ENCODE peak calls at places on chromosome 19, in ten cellular contexts. One of them, this sample, is unnamed.

GRCh38 chr19:4744451-4745170 is 21.0 kb upstream of the DPP9 start:
- DNase-seq in AG09319: peak
- DNase-seq in brain microvascular endothelial cell: peak
- DNase-seq in WTC11: no peak
- DNase-seq in AG20443: peak
- DNase-seq in neuronal stem cell: no peak
- DNase-seq in fibroblast of the aortic adventitia: peak
- DNase-seq in stimulated activated CD4-positive, alpha-beta T cell treated with anti-CD3 and anti-CD28 coated beads, Interleukin-4, amount 100 ng/mL, for 1 hour: no peak
- DNase-seq in left lung: no peak
- DNase-seq in omental fat pad: no peak
- DNase-seq in this sample: no peak

GRCh38 chr19:43446746-43447489 is 18.5 kb downstream of the LYPD3 start:
- DNase-seq in AG20443: peak
- DNase-seq in AG09319: peak
- DNase-seq in stimulated activated CD4-positive, alpha-beta T cell treated with anti-CD3 and anti-CD28 coated beads, Interleukin-4, amount 100 ng/mL, for 1 hour: peak
- DNase-seq in fibroblast of the aortic adventitia: peak
- DNase-seq in brain microvascular endothelial cell: peak
- DNase-seq in WTC11: peak
- DNase-seq in left lung: peak
- DNase-seq in neuronal stem cell: peak
- DNase-seq in omental fat pad: peak
- DNase-seq in this sample: peak

GRCh38 chr19:54248016-54248601 is 5.5 kb upstream of the LILRA6 start:
- DNase-seq in brain microvascular endothelial cell: peak
- DNase-seq in left lung: no peak
- DNase-seq in neuronal stem cell: no peak
- DNase-seq in AG20443: no peak
- DNase-seq in WTC11: no peak
- DNase-seq in fibroblast of the aortic adventitia: no peak
- DNase-seq in stimulated activated CD4-positive, alpha-beta T cell treated with anti-CD3 and anti-CD28 coated beads, Interleukin-4, amount 100 ng/mL, for 1 hour: peak
- DNase-seq in AG09319: no peak
- DNase-seq in omental fat pad: no peak
- DNase-seq in this sample: no peak

GRCh38 chr19:23916991-23917390 is 2.3 kb downstream of the ZNF726 start:
- DNase-seq in fibroblast of the aortic adventitia: peak
- DNase-seq in AG20443: no peak
- DNase-seq in omental fat pad: no peak
- DNase-seq in brain microvascular endothelial cell: peak
- DNase-seq in left lung: no peak
- DNase-seq in stimulated activated CD4-positive, alpha-beta T cell treated with anti-CD3 and anti-CD28 coated beads, Interleukin-4, amount 100 ng/mL, for 1 hour: no peak
- DNase-seq in neuronal stem cell: no peak
- DNase-seq in AG09319: no peak
- DNase-seq in WTC11: no peak
- DNase-seq in this sample: no peak

GRCh38 chr19:7376151-7376852 is 27.6 kb downstream of the ARHGEF18 start:
- DNase-seq in stimulated activated CD4-positive, alpha-beta T cell treated with anti-CD3 and anti-CD28 coated beads, Interleukin-4, amount 100 ng/mL, for 1 hour: no peak
- DNase-seq in fibroblast of the aortic adventitia: no peak
- DNase-seq in neuronal stem cell: no peak
- DNase-seq in brain microvascular endothelial cell: no peak
- DNase-seq in AG20443: no peak
- DNase-seq in WTC11: no peak
- DNase-seq in omental fat pad: no peak
- DNase-seq in left lung: no peak
- DNase-seq in AG09319: no peak
- DNase-seq in this sample: no peak

GRCh38 chr19:30402790-30403189 is 30.6 kb downstream of the ZNF536 start:
- DNase-seq in stimulated activated CD4-positive, alpha-beta T cell treated with anti-CD3 and anti-CD28 coated beads, Interleukin-4, amount 100 ng/mL, for 1 hour: no peak
- DNase-seq in brain microvascular endothelial cell: no peak
- DNase-seq in neuronal stem cell: no peak
- DNase-seq in omental fat pad: no peak
- DNase-seq in left lung: no peak
- DNase-seq in WTC11: no peak
- DNase-seq in AG09319: no peak
- DNase-seq in AG20443: no peak
- DNase-seq in fibroblast of the aortic adventitia: no peak
- DNase-seq in this sample: no peak

GRCh38 chr19:6362351-6362801 is 1.0 kb downstream of the CLPP start:
- DNase-seq in WTC11: no peak
- DNase-seq in fibroblast of the aortic adventitia: no peak
- DNase-seq in stimulated activated CD4-positive, alpha-beta T cell treated with anti-CD3 and anti-CD28 coated beads, Interleukin-4, amount 100 ng/mL, for 1 hour: peak
- DNase-seq in AG09319: no peak
- DNase-seq in AG20443: no peak
- DNase-seq in brain microvascular endothelial cell: no peak
- DNase-seq in left lung: no peak
- DNase-seq in omental fat pad: no peak
- DNase-seq in neuronal stem cell: no peak
- DNase-seq in this sample: no peak

GRCh38 chr19:17294051-17294891 is 9.0 kb downstream of the ABHD8 start:
- DNase-seq in omental fat pad: no peak
- DNase-seq in stimulated activated CD4-positive, alpha-beta T cell treated with anti-CD3 and anti-CD28 coated beads, Interleukin-4, amount 100 ng/mL, for 1 hour: peak
- DNase-seq in WTC11: peak
- DNase-seq in neuronal stem cell: no peak
- DNase-seq in AG20443: peak
- DNase-seq in left lung: peak
- DNase-seq in brain microvascular endothelial cell: no peak
- DNase-seq in AG09319: no peak
- DNase-seq in fibroblast of the aortic adventitia: no peak
- DNase-seq in this sample: peak

GRCh38 chr19:19461671-19462622 is 53.4 kb downstream of the TSSK6 start:
- DNase-seq in AG20443: peak
- DNase-seq in omental fat pad: no peak
- DNase-seq in brain microvascular endothelial cell: no peak
- DNase-seq in WTC11: peak
- DNase-seq in stimulated activated CD4-positive, alpha-beta T cell treated with anti-CD3 and anti-CD28 coated beads, Interleukin-4, amount 100 ng/mL, for 1 hour: peak
- DNase-seq in fibroblast of the aortic adventitia: peak
- DNase-seq in left lung: peak
- DNase-seq in AG09319: no peak
- DNase-seq in neuronal stem cell: peak
- DNase-seq in this sample: peak

GRCh38 chr19:42250249-42250665 is 4.7 kb downstream of the ERF start:
- DNase-seq in omental fat pad: no peak
- DNase-seq in fibroblast of the aortic adventitia: no peak
- DNase-seq in brain microvascular endothelial cell: no peak
- DNase-seq in AG20443: no peak
- DNase-seq in stimulated activated CD4-positive, alpha-beta T cell treated with anti-CD3 and anti-CD28 coated beads, Interleukin-4, amount 100 ng/mL, for 1 hour: no peak
- DNase-seq in AG09319: no peak
- DNase-seq in WTC11: no peak
- DNase-seq in neuronal stem cell: no peak
- DNase-seq in left lung: no peak
- DNase-seq in this sample: peak

GRCh38 chr19:14450168-14450874 is 17.2 kb downstream of the PKN1 start:
- DNase-seq in left lung: peak
- DNase-seq in omental fat pad: no peak
- DNase-seq in stimulated activated CD4-positive, alpha-beta T cell treated with anti-CD3 and anti-CD28 coated beads, Interleukin-4, amount 100 ng/mL, for 1 hour: peak
- DNase-seq in WTC11: peak
- DNase-seq in fibroblast of the aortic adventitia: no peak
- DNase-seq in brain microvascular endothelial cell: peak
- DNase-seq in AG09319: no peak
- DNase-seq in AG20443: peak
- DNase-seq in neuronal stem cell: no peak
- DNase-seq in this sample: peak

GRCh38 chr19:43700368-43701015 is 15.4 kb upstream of the IRGC start:
- DNase-seq in neuronal stem cell: no peak
- DNase-seq in AG20443: peak
- DNase-seq in stimulated activated CD4-positive, alpha-beta T cell treated with anti-CD3 and anti-CD28 coated beads, Interleukin-4, amount 100 ng/mL, for 1 hour: no peak
- DNase-seq in fibroblast of the aortic adventitia: peak
- DNase-seq in left lung: no peak
- DNase-seq in AG09319: peak
- DNase-seq in WTC11: no peak
- DNase-seq in brain microvascular endothelial cell: peak
- DNase-seq in omental fat pad: peak
- DNase-seq in this sample: peak

GRCh38 chr19:32688315-32688714 is 3.3 kb upstream of the NUDT19 start:
- DNase-seq in brain microvascular endothelial cell: no peak
- DNase-seq in AG20443: no peak
- DNase-seq in left lung: no peak
- DNase-seq in AG09319: no peak
- DNase-seq in fibroblast of the aortic adventitia: peak
- DNase-seq in neuronal stem cell: no peak
- DNase-seq in stimulated activated CD4-positive, alpha-beta T cell treated with anti-CD3 and anti-CD28 coated beads, Interleukin-4, amount 100 ng/mL, for 1 hour: no peak
- DNase-seq in omental fat pad: no peak
- DNase-seq in WTC11: no peak
- DNase-seq in this sample: no peak

GRCh38 chr19:1768248-1768647 is 14.9 kb downstream of the ONECUT3 start:
- DNase-seq in brain microvascular endothelial cell: no peak
- DNase-seq in left lung: no peak
- DNase-seq in fibroblast of the aortic adventitia: no peak
- DNase-seq in omental fat pad: no peak
- DNase-seq in stimulated activated CD4-positive, alpha-beta T cell treated with anti-CD3 and anti-CD28 coated beads, Interleukin-4, amount 100 ng/mL, for 1 hour: no peak
- DNase-seq in AG09319: no peak
- DNase-seq in AG20443: peak
- DNase-seq in neuronal stem cell: no peak
- DNase-seq in WTC11: peak
- DNase-seq in this sample: no peak

GRCh38 chr19:16566161-16566560 is 6.1 kb downstream of the SLC35E1 start:
- DNase-seq in stimulated activated CD4-positive, alpha-beta T cell treated with anti-CD3 and anti-CD28 coated beads, Interleukin-4, amount 100 ng/mL, for 1 hour: peak
- DNase-seq in WTC11: no peak
- DNase-seq in AG09319: no peak
- DNase-seq in brain microvascular endothelial cell: no peak
- DNase-seq in AG20443: no peak
- DNase-seq in neuronal stem cell: no peak
- DNase-seq in fibroblast of the aortic adventitia: no peak
- DNase-seq in left lung: no peak
- DNase-seq in omental fat pad: no peak
- DNase-seq in this sample: no peak

GRCh38 chr19:29934781-29935180 is 7.3 kb upstream of the URI1 start:
- DNase-seq in omental fat pad: no peak
- DNase-seq in AG09319: no peak
- DNase-seq in stimulated activated CD4-positive, alpha-beta T cell treated with anti-CD3 and anti-CD28 coated beads, Interleukin-4, amount 100 ng/mL, for 1 hour: no peak
- DNase-seq in neuronal stem cell: no peak
- DNase-seq in brain microvascular endothelial cell: no peak
- DNase-seq in fibroblast of the aortic adventitia: no peak
- DNase-seq in left lung: no peak
- DNase-seq in WTC11: no peak
- DNase-seq in AG20443: no peak
- DNase-seq in this sample: no peak

GRCh38 chr19:29062486-29063435 is 150.2 kb downstream of the UQCRFS1 start:
- DNase-seq in stimulated activated CD4-positive, alpha-beta T cell treated with anti-CD3 and anti-CD28 coated beads, Interleukin-4, amount 100 ng/mL, for 1 hour: no peak
- DNase-seq in AG20443: no peak
- DNase-seq in WTC11: no peak
- DNase-seq in fibroblast of the aortic adventitia: no peak
- DNase-seq in AG09319: no peak
- DNase-seq in neuronal stem cell: no peak
- DNase-seq in left lung: no peak
- DNase-seq in brain microvascular endothelial cell: no peak
- DNase-seq in omental fat pad: no peak
- DNase-seq in this sample: no peak

GRCh38 chr19:38193445-38193844 is 30.6 kb downstream of the DPF1 start:
- DNase-seq in brain microvascular endothelial cell: no peak
- DNase-seq in neuronal stem cell: no peak
- DNase-seq in fibroblast of the aortic adventitia: no peak
- DNase-seq in stimulated activated CD4-positive, alpha-beta T cell treated with anti-CD3 and anti-CD28 coated beads, Interleukin-4, amount 100 ng/mL, for 1 hour: no peak
- DNase-seq in omental fat pad: no peak
- DNase-seq in AG09319: no peak
- DNase-seq in AG20443: no peak
- DNase-seq in left lung: no peak
- DNase-seq in WTC11: no peak
- DNase-seq in this sample: no peak

GRCh38 chr19:54035215-54036178 is 28.2 kb downstream of the VSTM1 start:
- DNase-seq in left lung: no peak
- DNase-seq in AG09319: peak
- DNase-seq in brain microvascular endothelial cell: peak
- DNase-seq in fibroblast of the aortic adventitia: peak
- DNase-seq in stimulated activated CD4-positive, alpha-beta T cell treated with anti-CD3 and anti-CD28 coated beads, Interleukin-4, amount 100 ng/mL, for 1 hour: no peak
- DNase-seq in omental fat pad: no peak
- DNase-seq in AG20443: peak
- DNase-seq in WTC11: no peak
- DNase-seq in neuronal stem cell: peak
- DNase-seq in this sample: no peak

GRCh38 chr19:39514840-39515550 is at the start of gene SELENOV:
- DNase-seq in WTC11: peak
- DNase-seq in omental fat pad: no peak
- DNase-seq in AG20443: peak
- DNase-seq in stimulated activated CD4-positive, alpha-beta T cell treated with anti-CD3 and anti-CD28 coated beads, Interleukin-4, amount 100 ng/mL, for 1 hour: no peak
- DNase-seq in left lung: no peak
- DNase-seq in brain microvascular endothelial cell: no peak
- DNase-seq in neuronal stem cell: no peak
- DNase-seq in AG09319: no peak
- DNase-seq in fibroblast of the aortic adventitia: no peak
- DNase-seq in this sample: no peak

GRCh38 chr19:42563352-42564210 is 31.1 kb downstream of the CEACAM8 start:
- DNase-seq in stimulated activated CD4-positive, alpha-beta T cell treated with anti-CD3 and anti-CD28 coated beads, Interleukin-4, amount 100 ng/mL, for 1 hour: no peak
- DNase-seq in omental fat pad: no peak
- DNase-seq in brain microvascular endothelial cell: peak
- DNase-seq in fibroblast of the aortic adventitia: peak
- DNase-seq in WTC11: peak
- DNase-seq in left lung: no peak
- DNase-seq in neuronal stem cell: peak
- DNase-seq in AG20443: peak
- DNase-seq in AG09319: peak
- DNase-seq in this sample: no peak

GRCh38 chr19:49180659-49181058 is 23.1 kb downstream of the TRPM4 start:
- DNase-seq in neuronal stem cell: no peak
- DNase-seq in WTC11: no peak
- DNase-seq in left lung: no peak
- DNase-seq in AG09319: no peak
- DNase-seq in omental fat pad: no peak
- DNase-seq in brain microvascular endothelial cell: no peak
- DNase-seq in fibroblast of the aortic adventitia: no peak
- DNase-seq in AG20443: no peak
- DNase-seq in stimulated activated CD4-positive, alpha-beta T cell treated with anti-CD3 and anti-CD28 coated beads, Interleukin-4, amount 100 ng/mL, for 1 hour: no peak
- DNase-seq in this sample: no peak

GRCh38 chr19:2168619-2169424 is 5.1 kb downstream of the DOT1L start:
- DNase-seq in AG20443: peak
- DNase-seq in stimulated activated CD4-positive, alpha-beta T cell treated with anti-CD3 and anti-CD28 coated beads, Interleukin-4, amount 100 ng/mL, for 1 hour: peak
- DNase-seq in neuronal stem cell: peak
- DNase-seq in fibroblast of the aortic adventitia: peak
- DNase-seq in brain microvascular endothelial cell: peak
- DNase-seq in WTC11: no peak
- DNase-seq in omental fat pad: peak
- DNase-seq in left lung: peak
- DNase-seq in AG09319: peak
- DNase-seq in this sample: peak

GRCh38 chr19:567296-567900 is 5.0 kb upstream of the BSG start:
- DNase-seq in left lung: no peak
- DNase-seq in neuronal stem cell: no peak
- DNase-seq in omental fat pad: no peak
- DNase-seq in AG20443: no peak
- DNase-seq in AG09319: no peak
- DNase-seq in WTC11: no peak
- DNase-seq in brain microvascular endothelial cell: no peak
- DNase-seq in stimulated activated CD4-positive, alpha-beta T cell treated with anti-CD3 and anti-CD28 coated beads, Interleukin-4, amount 100 ng/mL, for 1 hour: no peak
- DNase-seq in fibroblast of the aortic adventitia: no peak
- DNase-seq in this sample: no peak